ENCODE peak calls at places on chromosomes 2 and 18, in six cellular contexts. U is astrocyte of the cerebellum; E is right atrium auricular region; T is NCI-H748 treated with DMSO at 0.1 percent for 48 hours; K is stimulated activated CD8-positive, alpha-beta memory T cell treated with anti-CD3 and anti-CD28 coated beads, Interleukin-4, amount 100 ng/mL, for 4 hours; R is NCI-H345. W is an unnamed sample.

GRCh38 chr2:144329472-144329871 is 190.4 kb downstream of the ZEB2 start:
- DNase-seq in U (no peak), E (no peak), T (no peak), K (no peak), R (no peak), W (no peak)

GRCh38 chr2:26993768-26994167 is 23.3 kb downstream of the MAPRE3 start:
- DNase-seq in U (no peak), E (no peak), T (no peak), K (no peak), R (no peak), W (no peak)

GRCh38 chr2:37912056-37912455 is 13.0 kb upstream of the RMDN2 start:
- DNase-seq in U (no peak), E (no peak), T (no peak), K (no peak), R (no peak), W (no peak)

GRCh38 chr18:76657911-76658475 is 163.0 kb upstream of the ZNF516 start:
- DNase-seq in U (no peak), E (no peak), T (no peak), K (no peak), R (no peak), W (no peak)

GRCh38 chr2:151363709-151364108 is 6.3 kb downstream of the TNFAIP6 start:
- DNase-seq in U (no peak), E (peak), T (no peak), K (no peak), R (no peak), W (peak)

GRCh38 chr2:217803639-217803932 is 199.2 kb downstream of the TNS1 start:
- DNase-seq in U (no peak), E (no peak), T (no peak), K (no peak), R (no peak), W (no peak)

GRCh38 chr2:7539760-7540159 is 622.5 kb downstream of the RNF144A start:
- DNase-seq in U (peak), E (no peak), T (no peak), K (no peak), R (no peak), W (no peak)

GRCh38 chr2:74777161-74777900 is 56.6 kb upstream of the HK2 start:
- DNase-seq in U (no peak), E (no peak), T (no peak), K (no peak), R (no peak), W (no peak)

GRCh38 chr2:180991820-180992219 is 11.4 kb downstream of the UBE2E3 start:
- DNase-seq in U (no peak), E (no peak), T (no peak), K (no peak), R (no peak), W (no peak)

W was measured in esophagus muscularis mucosa.